ENCODE peak calls at places on chromosomes 4 and X, in four cellular contexts. I is tibial artery, R is GM12864, K is esophagus muscularis mucosa. C is an unnamed sample.

GRCh38 chr4:10737335-10737734 is 52.8 kb upstream of the CLNK start:
- DNase-seq in I (no peak), R (no peak), K (no peak), C (no peak)

GRCh38 chr4:91207535-91207934 is 1080.3 kb downstream of the CCSER1 start:
- DNase-seq in I (no peak), R (no peak), K (no peak), C (no peak)

GRCh38 chrX:115030635-115031034 is 13.2 kb upstream of the IL13RA2 start:
- DNase-seq in I (no peak), R (no peak), K (no peak), C (no peak)

GRCh38 chr4:1058198-1058996 is 47.0 kb downstream of the FGFRL1 start:
- DNase-seq in I (no peak), R (no peak), K (no peak), C (peak; percentile 35)

GRCh38 chr4:168815373-168816345 is 194.4 kb downstream of the CBR4 start:
- DNase-seq in I (no peak), R (no peak), K (no peak), C (no peak)

GRCh38 chrX:13043938-13044337 is 482 bp downstream of the FAM9C start:
- DNase-seq in I (no peak), R (no peak), K (no peak), C (no peak)

GRCh38 chr4:6416518-6417286 is 55.7 kb downstream of the PPP2R2C start:
- DNase-seq in I (no peak), R (no peak), K (no peak), C (no peak)

GRCh38 chrX:130084651-130085237 is 25.6 kb downstream of the ELF4 start:
- DNase-seq in I (no peak), R (no peak), K (no peak), C (no peak)

GRCh38 chr4:188452097-188452496 is 312.9 kb downstream of the TRIML1 start:
- DNase-seq in I (no peak), R (no peak), K (no peak), C (no peak)

GRCh38 chr4:92791876-92792490 is 488.2 kb downstream of the GRID2 start:
- DNase-seq in I (no peak), R (no peak), K (no peak), C (no peak)

GRCh38 chr4:126215759-126216158 is 901.0 kb downstream of the FAT4 start:
- DNase-seq in I (no peak), R (no peak), K (no peak), C (no peak)

GRCh38 chr4:183631577-183632198 is 27.3 kb downstream of the RWDD4 start:
- DNase-seq in I (no peak), R (no peak), K (no peak), C (no peak)

GRCh38 chr4:18754180-18754579 is 732.6 kb upstream of the LCORL start:
- DNase-seq in I (no peak), R (no peak), K (no peak), C (no peak)

GRCh38 chr4:39893693-39894072 is 84.0 kb downstream of the PDS5A start:
- DNase-seq in I (no peak), R (no peak), K (no peak), C (no peak)

GRCh38 chrX:132692526-132692925 is 203.7 kb upstream of the MBNL3 start:
- DNase-seq in I (no peak), R (no peak), K (no peak), C (no peak)

GRCh38 chr4:186032259-186032658 is 36.7 kb upstream of the TLR3 start:
- DNase-seq in I (no peak), R (no peak), K (no peak), C (no peak)
- TF ChIP-seq CTCF in I (no peak), R (no peak), K (peak; percentile 28), C (no peak)

GRCh38 chrX:41010188-41010846 is 74.9 kb upstream of the USP9X start:
- DNase-seq in I (peak; percentile 79), R (no peak), K (peak; percentile 91), C (peak; percentile 85)
- TF ChIP-seq CTCF in I (no peak), R (no peak), K (no peak), C (no peak)

DNA sequence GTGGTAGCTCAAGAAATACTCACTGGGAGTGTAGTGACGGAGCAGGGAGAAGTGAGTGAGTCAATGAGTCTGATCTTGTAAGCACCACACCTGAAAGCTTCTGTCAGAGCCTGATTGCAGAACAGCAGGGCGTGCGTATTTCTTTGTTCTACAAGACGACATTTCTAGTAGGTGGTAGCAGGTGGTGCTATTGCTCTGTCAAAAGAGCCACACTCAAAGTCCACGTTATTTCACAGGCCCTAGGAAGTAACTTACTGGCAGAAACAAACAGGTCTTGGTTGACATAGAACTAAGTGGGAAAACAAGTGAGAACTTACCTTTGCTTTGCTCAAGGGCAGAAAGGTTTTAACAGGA is 46.4 kb upstream of the SPRY1 start:
- DNase-seq in I (no peak), R (no peak), K (no peak), C (no peak)
- TF ChIP-seq CTCF in I (no peak), R (no peak), K (no peak), C (no peak)

DNA sequence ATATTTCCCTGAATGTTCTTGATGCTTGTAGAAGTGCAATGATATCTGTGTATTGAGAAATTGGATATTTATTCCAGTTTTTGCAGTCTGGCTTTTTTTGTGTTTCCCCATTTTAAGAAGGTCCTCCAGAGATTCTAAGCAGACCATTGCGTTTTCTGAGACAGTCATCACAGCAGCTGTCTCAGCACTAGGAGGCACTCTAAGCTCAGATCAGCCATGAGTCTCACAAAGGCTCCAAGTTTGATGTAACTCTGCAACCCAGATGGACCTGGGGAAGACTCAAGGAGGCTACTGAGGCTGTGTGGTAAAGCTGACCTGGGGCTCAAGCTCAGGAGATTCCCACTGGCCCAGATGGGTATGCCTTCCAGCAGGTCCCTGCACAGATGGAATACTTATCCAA is 89.3 kb upstream of the CYLC1 start:
- DNase-seq in I (no peak), R (no peak), K (no peak), C (no peak)
- TF ChIP-seq CTCF in I (no peak), R (peak; percentile 8), K (no peak), C (no peak)

GRCh38 chr4:165095291-165095690 is 17.4 kb downstream of the TMEM192 start:
- DNase-seq in I (no peak), R (no peak), K (peak; percentile 75), C (no peak)

GRCh38 chr4:165101641-165102040 is 11.0 kb downstream of the TMEM192 start:
- DNase-seq in I (no peak), R (no peak), K (peak; percentile 37), C (no peak)

GRCh38 chr4:165094873-165095272 is 17.8 kb downstream of the TMEM192 start:
- DNase-seq in I (no peak), R (no peak), K (peak; percentile 57), C (no peak)

GRCh38 chr4:165096776-165097175 is 15.9 kb downstream of the TMEM192 start:
- DNase-seq in I (no peak), R (no peak), K (no peak), C (no peak)
- TF ChIP-seq CTCF in I (peak; percentile 28), R (peak; percentile 44), K (peak; percentile 30), C (peak; percentile 33)

DNA sequence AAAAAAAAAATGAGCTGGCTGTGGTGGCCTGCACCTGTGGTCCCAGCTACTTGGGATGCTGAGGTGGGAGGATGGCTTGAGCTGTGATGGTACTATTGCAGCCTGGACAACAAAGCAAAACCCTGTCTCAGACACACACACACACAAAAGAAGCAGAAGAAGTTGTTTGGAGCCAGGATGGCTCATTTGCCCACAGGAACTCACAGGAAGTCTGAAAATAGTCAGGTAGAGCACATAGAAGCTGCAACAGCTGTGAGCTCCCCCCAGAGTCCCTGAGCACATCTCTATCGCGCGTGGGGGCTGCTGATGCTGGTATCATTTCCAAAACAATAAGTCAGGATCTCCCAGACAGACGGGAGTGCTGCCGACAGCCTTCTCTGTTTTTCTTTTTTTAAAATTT is 13.4 kb upstream of the DHRSX start:
- DNase-seq in I (no peak), R (peak; percentile 46), K (no peak), C (peak; percentile 3)
- TF ChIP-seq CTCF in I (no peak), R (no peak), K (no peak), C (no peak)

GRCh38 chr4:80489798-80490197 is 154.3 kb downstream of the CFAP299 start:
- DNase-seq in I (no peak), R (no peak), K (no peak), C (no peak)

GRCh38 chr4:80484707-80485106 is 149.2 kb downstream of the CFAP299 start:
- DNase-seq in I (no peak), R (no peak), K (no peak), C (no peak)

GRCh38 chr4:80486603-80487002 is 151.1 kb downstream of the CFAP299 start:
- DNase-seq in I (no peak), R (no peak), K (no peak), C (no peak)
- TF ChIP-seq CTCF in I (no peak), R (no peak), K (no peak), C (no peak)

GRCh38 chrX:44495091-44495490 is 47.6 kb downstream of the FUNDC1 start:
- DNase-seq in I (no peak), R (no peak), K (no peak), C (no peak)

GRCh38 chrX:44483965-44484606 is 58.6 kb downstream of the FUNDC1 start:
- DNase-seq in I (no peak), R (no peak), K (no peak), C (no peak)

GRCh38 chrX:44484607-44485146 is 58.0 kb downstream of the FUNDC1 start:
- DNase-seq in I (no peak), R (no peak), K (no peak), C (no peak)

GRCh38 chrX:44494357-44494756 is 48.3 kb downstream of the FUNDC1 start:
- DNase-seq in I (no peak), R (no peak), K (no peak), C (no peak)

DNA sequence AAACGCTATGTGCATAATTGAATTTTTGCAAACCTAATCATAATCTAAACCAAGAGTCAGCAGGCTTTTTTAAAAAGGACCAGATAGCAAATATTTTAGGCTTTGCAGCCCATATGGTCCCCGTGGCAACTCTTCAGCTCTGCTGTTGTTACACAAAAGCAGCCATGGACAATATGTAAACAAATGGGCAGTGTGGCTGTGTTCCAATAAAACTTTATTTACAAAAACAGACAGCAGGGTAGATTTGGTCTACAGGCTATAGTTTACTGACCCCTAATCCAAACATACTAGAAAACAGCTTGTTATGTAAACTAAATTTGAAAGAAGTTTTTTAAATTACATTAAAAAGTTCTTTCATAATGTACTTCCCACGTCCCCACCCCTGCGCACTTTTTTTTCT is 53.1 kb downstream of the FUNDC1 start:
- DNase-seq in I (no peak), R (no peak), K (no peak), C (no peak)
- TF ChIP-seq CTCF in I (no peak), R (no peak), K (no peak), C (no peak)

GRCh38 chrX:88136328-88136727 is 610.7 kb upstream of the CPXCR1 start:
- DNase-seq in I (no peak), R (no peak), K (no peak), C (no peak)

GRCh38 chrX:88135735-88136134 is 611.3 kb upstream of the CPXCR1 start:
- DNase-seq in I (no peak), R (no peak), K (no peak), C (no peak)
- TF ChIP-seq CTCF in I (no peak), R (no peak), K (no peak), C (no peak)

DNA sequence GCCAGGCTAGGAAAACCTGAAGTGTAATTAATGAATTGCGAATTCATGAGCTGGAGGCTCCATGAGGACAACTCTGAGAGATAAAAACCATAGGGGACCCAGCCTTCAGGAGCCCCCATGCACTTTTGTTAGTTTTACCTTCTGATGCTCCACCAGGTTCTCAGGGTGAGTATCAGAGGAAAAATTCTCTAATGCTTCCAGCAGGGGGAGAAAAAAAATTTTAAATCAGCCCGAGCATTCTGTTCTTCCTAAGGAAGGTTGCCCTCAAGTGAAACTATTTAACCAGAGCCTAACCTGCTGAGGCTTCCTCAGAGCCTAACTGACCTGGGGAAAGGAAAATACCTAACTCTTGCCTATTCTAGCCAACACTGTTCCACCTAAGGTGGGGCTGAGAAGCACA is 552.6 kb downstream of the PPARGC1A start:
- DNase-seq in I (no peak), R (no peak), K (no peak), C (no peak)
- TF ChIP-seq CTCF in I (no peak), R (no peak), K (no peak), C (no peak)

C was measured in coronary artery.